ENCODE peak calls at places on chromosomes 1 and 21, in ten cellular contexts. O, A, B, Y, E, G, D, R, F and N are unnamed samples.

GRCh38 chr21:31893841-31894240 is 21.0 kb downstream of the HUNK start:
- DNase-seq in O (no peak), A (no peak), B (no peak), Y (no peak), E (no peak), G (no peak), D (no peak), R (no peak), F (no peak), N (no peak)

GRCh38 chr1:160359559-160360226 is 7.2 kb upstream of the NHLH1 start:
- DNase-seq in O (peak), A (no peak), B (no peak), Y (no peak), E (no peak), G (no peak), D (peak), R (peak), F (no peak), N (no peak)

GRCh38 chr1:15678578-15678977 is 5.5 kb upstream of the PLEKHM2 start:
- DNase-seq in O (no peak), A (no peak), B (no peak), Y (no peak), E (no peak), G (no peak), D (no peak), R (peak), F (peak), N (no peak)

GRCh38 chr1:234999513-234999940 is 129.1 kb downstream of the TOMM20 start:
- DNase-seq in O (no peak), A (no peak), B (no peak), Y (no peak), E (no peak), G (no peak), D (no peak), R (no peak), F (no peak), N (no peak)

GRCh38 chr21:46160563-46161179 is 5.3 kb upstream of the FTCD start:
- DNase-seq in O (no peak), A (no peak), B (no peak), Y (no peak), E (no peak), G (no peak), D (no peak), R (no peak), F (no peak), N (no peak)

GRCh38 chr1:36864182-36865079 is 169.9 kb downstream of the GRIK3 start:
- DNase-seq in O (peak), A (no peak), B (no peak), Y (no peak), E (no peak), G (peak), D (no peak), R (no peak), F (no peak), N (no peak)

GRCh38 chr1:55196433-55197035 is 18.6 kb downstream of the USP24 start:
- DNase-seq in O (no peak), A (no peak), B (no peak), Y (no peak), E (no peak), G (no peak), D (no peak), R (no peak), F (no peak), N (no peak)

GRCh38 chr1:167524651-167525050 is 6.3 kb upstream of the CD247 start:
- DNase-seq in O (no peak), A (no peak), B (peak), Y (no peak), E (no peak), G (no peak), D (no peak), R (no peak), F (no peak), N (no peak)

GRCh38 chr1:24186993-24187790 is at the start of gene IFNLR1:
- DNase-seq in O (no peak), A (peak), B (no peak), Y (no peak), E (no peak), G (peak), D (no peak), R (no peak), F (peak), N (peak)

GRCh38 chr1:227396539-227397355 is 78.5 kb upstream of the CDC42BPA start:
- DNase-seq in O (no peak), A (no peak), B (no peak), Y (no peak), E (no peak), G (no peak), D (no peak), R (no peak), F (no peak), N (no peak)

GRCh38 chr1:43991476-43992231 is at the start of gene CCDC24:
- DNase-seq in O (peak), A (peak), B (peak), Y (no peak), E (peak), G (peak), D (peak), R (peak), F (peak), N (peak)

GRCh38 chr1:155504207-155504606 is 58.4 kb downstream of the ASH1L start:
- DNase-seq in O (peak), A (no peak), B (no peak), Y (no peak), E (no peak), G (no peak), D (no peak), R (peak), F (no peak), N (peak)

GRCh38 chr1:209207701-209208286 is 375.7 kb upstream of the CAMK1G start:
- DNase-seq in O (peak), A (no peak), B (peak), Y (no peak), E (no peak), G (peak), D (peak), R (peak), F (peak), N (peak)